ENCODE peak calls at places on chromosomes 12 and 14, in seven cellular contexts. R is HuH-7.5; M is RCC 7860; Q is HT1080; X is esophagus muscularis mucosa; E is kidney tubule cell; C is stimulated activated naive CD8-positive, alpha-beta T cell treated with anti-CD3 and anti-CD28 coated beads, Interleukin-15, Interleukin-2, amounts not matched to agents 100 U/mL and 50 U/mL, for 24 hours. Z is an unnamed sample.
A peak's percentile ranks its signal among the peaks of the same experiment; 100 is the strongest.

GRCh38 chr12:56590237-56590830 is 39.8 kb downstream of the BAZ2A start:
- DNase-seq in C (peak; percentile 19), Q (peak; percentile 57), E (peak; percentile 25), X (no peak), R (peak; percentile 37), M (peak; percentile 12), Z (no peak)

GRCh38 chr12:47850153-47851084 is 30.7 kb upstream of the HDAC7 start:
- DNase-seq in R (peak; percentile 76), E (no peak), Q (no peak), X (no peak), C (no peak), M (no peak), Z (no peak)

GRCh38 chr14:101250948-101251811 is 310.1 kb upstream of the DIO3 start:
- DNase-seq in R (no peak), Q (no peak), X (peak; percentile 81), M (no peak), C (no peak), E (no peak), Z (no peak)

GRCh38 chr12:28799337-28799736 is 349.7 kb upstream of the FAR2 start:
- DNase-seq in R (no peak), X (no peak), Q (no peak), M (no peak), C (no peak), E (no peak), Z (no peak)

GRCh38 chr12:79983969-79984629 is 49.2 kb upstream of the PPP1R12A start:
- DNase-seq in C (no peak), X (no peak), R (no peak), M (peak; percentile 66), Q (peak; percentile 76), E (peak; percentile 9), Z (no peak)

GRCh38 chr14:53550776-53551175 is 397.7 kb upstream of the DDHD1 start:
- DNase-seq in R (no peak), X (no peak), Q (no peak), C (no peak), E (no peak), M (no peak), Z (no peak)

GRCh38 chr12:121038861-121039654 is at the start of gene OASL:
- DNase-seq in M (no peak), E (peak; percentile 55), Q (peak; percentile 52), C (peak; percentile 61), R (no peak), X (no peak), Z (peak; percentile 60)

GRCh38 chr12:78441737-78442453 is 422.7 kb upstream of the SYT1 start:
- DNase-seq in C (no peak), Q (no peak), X (no peak), E (no peak), M (no peak), R (no peak), Z (no peak)

GRCh38 chr14:96126339-96126770 is 78.3 kb upstream of the BDKRB2 start:
- DNase-seq in C (peak; percentile 14), Q (no peak), M (no peak), X (no peak), R (no peak), E (no peak), Z (no peak)

GRCh38 chr12:53493610-53494391 is 5.5 kb downstream of the MAP3K12 start:
- DNase-seq in E (no peak), C (no peak), Q (no peak), M (no peak), X (no peak), R (no peak), Z (no peak)

GRCh38 chr14:93941293-93941910 is 14.3 kb downstream of the FAM181A start:
- DNase-seq in M (peak; percentile 75), C (no peak), E (peak; percentile 85), R (no peak), Q (peak; percentile 85), X (no peak), Z (no peak)

GRCh38 chr12:74641694-74642093 is 104.1 kb downstream of the ATXN7L3B start:
- DNase-seq in Q (no peak), M (no peak), E (no peak), R (no peak), C (no peak), X (no peak), Z (no peak)

GRCh38 chr14:32941668-32942065 is 3.0 kb downstream of the NPAS3 start:
- DNase-seq in X (no peak), M (no peak), R (no peak), E (no peak), C (no peak), Q (no peak), Z (no peak)

GRCh38 chr14:66099931-66100330 is 386.2 kb upstream of the CCDC196 start:
- DNase-seq in M (no peak), R (no peak), E (peak; percentile 6), Q (no peak), C (no peak), X (no peak), Z (no peak)

GRCh38 chr12:120257041-120257821 is 8.3 kb downstream of the PXN start:
- DNase-seq in R (no peak), Q (peak; percentile 84), E (peak; percentile 68), C (no peak), M (no peak), X (no peak), Z (no peak)

GRCh38 chr12:14614704-14615121 is 47.0 kb upstream of the PLBD1 start:
- DNase-seq in M (no peak), E (no peak), Q (peak; percentile 1), R (no peak), C (no peak), X (no peak), Z (no peak)

GRCh38 chr14:58587271-58587670 is 50.5 kb upstream of the DACT1 start:
- DNase-seq in Q (no peak), E (no peak), M (no peak), R (no peak), C (no peak), X (peak; percentile 68), Z (no peak)

Z was measured in effector memory CD8-positive, alpha-beta T cell.